ENCODE peak calls at places on chromosomes 12 and 14, in eight cellular contexts. T is tibial nerve, R is sciatic nerve, A is cerebellar nuclear complex, H is AG09319, I is RPMI7951, P is fibroblast of pulmonary artery, W is GM13977. U is an unnamed sample.

GRCh38 chr12:20314325-20314724 is 54.0 kb upstream of the PDE3A start:
- DNase-seq in H (no peak), T (no peak), A (no peak), R (no peak), P (peak; percentile 74), W (no peak), I (no peak), U (no peak)

GRCh38 chr12:112901271-112901670 is 5.5 kb upstream of the OAS1 start:
- DNase-seq in A (no peak), T (no peak), P (no peak), H (no peak), R (no peak), W (no peak), I (no peak), U (no peak)

GRCh38 chr12:50734409-50735263 is 29.3 kb upstream of the ATF1 start:
- DNase-seq in H (no peak), R (no peak), A (no peak), W (peak; percentile 33), T (peak; percentile 13), P (peak; percentile 61), I (peak; percentile 38), U (peak; percentile 18)

GRCh38 chr12:20364501-20364900 is 3.8 kb upstream of the PDE3A start:
- DNase-seq in I (no peak), H (no peak), T (no peak), R (no peak), A (no peak), P (no peak), W (no peak), U (no peak)

GRCh38 chr14:101947577-101947903 is 16.8 kb upstream of the DYNC1H1 start:
- DNase-seq in R (no peak), I (peak; percentile 19), P (no peak), H (no peak), A (no peak), W (peak; percentile 44), T (no peak), U (no peak)

GRCh38 chr12:3700861-3701260 is 52.0 kb downstream of the CRACR2A start:
- DNase-seq in I (peak; percentile 18), P (peak; percentile 63), W (no peak), H (no peak), T (no peak), R (no peak), A (no peak), U (no peak)

GRCh38 chr14:106044949-106045596 is 518.7 kb downstream of the TMEM121 start:
- DNase-seq in T (peak; percentile 29), P (no peak), H (no peak), A (no peak), R (no peak), I (peak; percentile 47), W (peak; percentile 35), U (peak; percentile 54)

GRCh38 chr14:106507354-106507753 is 981.0 kb downstream of the TMEM121 start:
- DNase-seq in I (no peak), W (no peak), T (no peak), H (no peak), A (no peak), P (no peak), R (no peak), U (no peak)

GRCh38 chr14:52850520-52850919 is 59.1 kb upstream of the GNPNAT1 start:
- DNase-seq in I (peak; percentile 23), W (no peak), R (no peak), P (no peak), T (no peak), A (no peak), H (no peak), U (no peak)

GRCh38 chr12:94148841-94149780 is 734 bp downstream of the PLXNC1 start:
- DNase-seq in I (peak; percentile 23), T (no peak), R (peak; percentile 67), P (peak; percentile 50), W (peak; percentile 89), A (no peak), H (no peak), U (peak; percentile 55)

GRCh38 chr12:123816896-123817537 is 54.9 kb downstream of the DNAH10 start:
- DNase-seq in A (no peak), P (no peak), I (no peak), R (no peak), H (no peak), T (no peak), W (no peak), U (no peak)

GRCh38 chr14:83994020-83994419 is 1535.9 kb upstream of the FLRT2 start:
- DNase-seq in I (no peak), H (no peak), T (no peak), W (no peak), P (peak; percentile 30), A (no peak), R (no peak), U (no peak)

GRCh38 chr14:99728981-99729451 is 44.9 kb downstream of the CYP46A1 start:
- DNase-seq in T (no peak), W (no peak), I (no peak), A (no peak), P (no peak), H (no peak), R (peak; percentile 36), U (peak; percentile 1)

GRCh38 chr12:125988545-125988944 is 923.3 kb downstream of the AACS start:
- DNase-seq in A (no peak), H (no peak), R (no peak), T (no peak), W (no peak), P (no peak), I (no peak), U (no peak)

GRCh38 chr12:7608184-7608911 is 57.4 kb downstream of the APOBEC1 start:
- DNase-seq in T (no peak), P (no peak), I (no peak), W (no peak), R (no peak), H (no peak), A (no peak), U (no peak)

GRCh38 chr12:103470664-103471063 is 25.1 kb downstream of the C12orf42 start:
- DNase-seq in W (no peak), R (no peak), I (peak; percentile 1), T (no peak), H (no peak), A (no peak), P (no peak), U (peak; percentile 24)

GRCh38 chr14:106318700-106319099 is 792.3 kb downstream of the TMEM121 start:
- DNase-seq in R (no peak), P (no peak), T (no peak), W (peak; percentile 65), A (no peak), H (no peak), I (no peak), U (no peak)

GRCh38 chr14:99393059-99393655 is 87.5 kb downstream of the SETD3 start:
- DNase-seq in T (no peak), R (no peak), A (no peak), H (no peak), P (peak; percentile 51), W (peak; percentile 67), I (peak; percentile 23), U (peak; percentile 53)

GRCh38 chr14:31208546-31209424 is 1.2 kb upstream of the HECTD1 start:
- DNase-seq in H (no peak), I (no peak), R (no peak), P (no peak), W (no peak), T (no peak), A (no peak), U (no peak)

GRCh38 chr14:101960225-101960624 is 4.1 kb upstream of the DYNC1H1 start:
- DNase-seq in P (peak; percentile 42), I (peak; percentile 34), R (peak; percentile 53), W (no peak), T (no peak), H (no peak), A (no peak), U (no peak)

GRCh38 chr12:109868182-109869051 is 11.9 kb downstream of the GLTP start:
- DNase-seq in T (no peak), R (no peak), A (no peak), I (no peak), W (no peak), H (no peak), P (no peak), U (no peak)

GRCh38 chr12:109752117-109753053 is 38.8 kb downstream of the FAM222A start:
- DNase-seq in W (no peak), R (peak; percentile 15), A (no peak), H (no peak), P (no peak), I (no peak), T (no peak), U (no peak)

GRCh38 chr12:93441111-93441616 is 583 bp downstream of the UBE2N start:
- DNase-seq in I (peak; percentile 20), W (peak; percentile 42), T (peak; percentile 4), H (no peak), R (peak; percentile 69), P (no peak), A (no peak), U (peak; percentile 40)